ENCODE peak calls at places on chromosome X, in eight cellular contexts. D is HFF-Myc; S is NCI-H1092; I is ACHN; W is right lobe of liver; X is CD8-positive, alpha-beta T cell; K is NCI-H345; U is fibroblast of the conjunctiva. B is an unnamed sample.

GRCh38 chrX:51837926-51838325 is 55.5 kb upstream of the MAGED1 start:
- DNase-seq in D (peak; percentile 43), S (no peak), I (no peak), W (no peak), X (no peak), K (peak; percentile 7), U (peak; percentile 31), B (no peak)

GRCh38 chrX:69116077-69116476 is 49.2 kb downstream of the PJA1 start:
- DNase-seq in D (no peak), S (no peak), I (no peak), W (no peak), X (no peak), K (no peak), U (no peak), B (no peak)

GRCh38 chrX:13290891-13291614 is 28.8 kb downstream of the ATXN3L start:
- DNase-seq in D (no peak), S (no peak), I (no peak), W (no peak), X (no peak), K (no peak), U (no peak), B (no peak)

GRCh38 chrX:29488919-29489318 is 726.4 kb upstream of the MAGEB2 start:
- DNase-seq in D (no peak), S (no peak), I (no peak), W (no peak), X (no peak), K (no peak), U (no peak), B (no peak)

GRCh38 chrX:133638285-133638684 is 223.0 kb upstream of the GPC4 start:
- DNase-seq in D (no peak), S (no peak), I (no peak), W (no peak), X (no peak), K (no peak), U (no peak), B (no peak)

GRCh38 chrX:29281078-29281742 is 694.0 kb downstream of the IL1RAPL1 start:
- DNase-seq in D (no peak), S (no peak), I (no peak), W (no peak), X (no peak), K (no peak), U (no peak), B (no peak)

GRCh38 chrX:105282077-105282476 is 61.6 kb upstream of the TEX13A start:
- DNase-seq in D (no peak), S (no peak), I (no peak), W (no peak), X (no peak), K (no peak), U (no peak), B (peak; percentile 41)

GRCh38 chrX:41471786-41472185 is 24.6 kb downstream of the NYX start:
- DNase-seq in D (no peak), S (no peak), I (peak; percentile 57), W (no peak), X (no peak), K (no peak), U (no peak), B (no peak)

GRCh38 chrX:11272290-11272689 is 20.9 kb upstream of the AMELX start:
- DNase-seq in D (no peak), S (no peak), I (no peak), W (no peak), X (no peak), K (no peak), U (no peak), B (no peak)

GRCh38 chrX:108584617-108585211 is 145.1 kb downstream of the COL4A5 start:
- DNase-seq in D (no peak), S (no peak), I (peak; percentile 4), W (no peak), X (no peak), K (no peak), U (no peak), B (no peak)

GRCh38 chrX:75181721-75182120 is 25.6 kb upstream of the ABCB7 start:
- DNase-seq in D (no peak), S (no peak), I (peak; percentile 1), W (no peak), X (no peak), K (no peak), U (no peak), B (no peak)

GRCh38 chrX:69025802-69026301 is 139.4 kb downstream of the PJA1 start:
- DNase-seq in D (no peak), S (no peak), I (no peak), W (no peak), X (no peak), K (no peak), U (peak; percentile 24), B (no peak)

GRCh38 chrX:16144420-16144819 is 21.1 kb downstream of the GRPR start:
- DNase-seq in D (no peak), S (no peak), I (no peak), W (no peak), X (no peak), K (no peak), U (no peak), B (no peak)

GRCh38 chrX:75335127-75335458 is 61.2 kb downstream of the UPRT start:
- DNase-seq in D (no peak), S (no peak), I (no peak), W (no peak), X (no peak), K (no peak), U (no peak), B (no peak)

GRCh38 chrX:97000682-97001393 is 117.1 kb downstream of the RPA4 start:
- DNase-seq in D (no peak), S (no peak), I (no peak), W (no peak), X (no peak), K (no peak), U (no peak), B (no peak)

GRCh38 chrX:6917666-6918065 is 229.8 kb upstream of the STS start:
- DNase-seq in D (no peak), S (no peak), I (no peak), W (no peak), X (no peak), K (no peak), U (no peak), B (no peak)

GRCh38 chrX:48022740-48023139 is 16.0 kb downstream of the SPACA5 start:
- DNase-seq in D (no peak), S (no peak), I (no peak), W (no peak), X (no peak), K (no peak), U (no peak), B (no peak)

GRCh38 chrX:1601051-1601767 is 9.8 kb downstream of the AKAP17A start:
- DNase-seq in D (no peak), S (no peak), I (no peak), W (peak; percentile 47), X (no peak), K (no peak), U (no peak), B (no peak)

GRCh38 chrX:137565921-137566745 is at the start of gene ZIC3:
- DNase-seq in D (no peak), S (peak; percentile 25), I (no peak), W (peak; percentile 65), X (no peak), K (no peak), U (no peak), B (no peak)

GRCh38 chrX:155028192-155028591 is 1.5 kb downstream of the FUNDC2 start:
- DNase-seq in D (no peak), S (no peak), I (peak; percentile 0), W (no peak), X (no peak), K (no peak), U (no peak), B (no peak)

GRCh38 chrX:108704839-108705238 is 31.5 kb downstream of the IRS4 start:
- DNase-seq in D (no peak), S (no peak), I (no peak), W (no peak), X (no peak), K (no peak), U (no peak), B (no peak)

GRCh38 chrX:152819732-152820131 is 10.8 kb downstream of the CETN2 start:
- DNase-seq in D (no peak), S (no peak), I (no peak), W (no peak), X (no peak), K (no peak), U (no peak), B (no peak)

GRCh38 chrX:12292996-12293765 is 154.9 kb downstream of the FRMPD4 start:
- DNase-seq in D (no peak), S (no peak), I (no peak), W (no peak), X (no peak), K (no peak), U (no peak), B (no peak)

GRCh38 chrX:57595381-57595811 is 3.6 kb downstream of the ZXDB start:
- DNase-seq in D (peak; percentile 22), S (no peak), I (peak; percentile 8), W (no peak), X (no peak), K (no peak), U (peak; percentile 50), B (no peak)

GRCh38 chrX:47198026-47198686 is 4.5 kb downstream of the UBA1 start:
- DNase-seq in D (no peak), S (no peak), I (peak; percentile 7), W (no peak), X (no peak), K (no peak), U (no peak), B (no peak)

GRCh38 chrX:56219702-56220101 is 12.5 kb upstream of the KLF8 start:
- DNase-seq in D (no peak), S (no peak), I (peak; percentile 28), W (no peak), X (no peak), K (no peak), U (no peak), B (no peak)

GRCh38 chrX:13747836-13748235 is 13.3 kb downstream of the OFD1 start:
- DNase-seq in D (peak; percentile 11), S (no peak), I (peak; percentile 44), W (no peak), X (peak; percentile 41), K (no peak), U (peak; percentile 68), B (peak; percentile 29)

GRCh38 chrX:21798677-21799219 is 40.7 kb upstream of the MBTPS2 start:
- DNase-seq in D (no peak), S (peak; percentile 64), I (peak; percentile 51), W (no peak), X (no peak), K (peak; percentile 65), U (peak; percentile 6), B (no peak)

GRCh38 chrX:136250191-136251041 is 784 bp downstream of the MAP7D3 start:
- DNase-seq in D (no peak), S (no peak), I (peak; percentile 4), W (no peak), X (peak; percentile 11), K (no peak), U (no peak), B (no peak)

GRCh38 chrX:78514852-78515251 is 144.3 kb downstream of the RTL3 start:
- DNase-seq in D (no peak), S (no peak), I (no peak), W (no peak), X (no peak), K (no peak), U (no peak), B (no peak)

GRCh38 chrX:153818571-153819397 is 11.6 kb downstream of the PDZD4 start:
- DNase-seq in D (no peak), S (peak; percentile 50), I (peak; percentile 2), W (peak; percentile 34), X (peak; percentile 63), K (peak; percentile 64), U (no peak), B (no peak)

GRCh38 chrX:110795645-110796510 is at the start of gene CHRDL1:
- DNase-seq in D (no peak), S (peak; percentile 42), I (peak; percentile 59), W (peak; percentile 53), X (no peak), K (peak; percentile 47), U (no peak), B (no peak)

GRCh38 chrX:150324035-150324728 is 38.9 kb upstream of the MAMLD1 start:
- DNase-seq in D (peak; percentile 46), S (no peak), I (peak; percentile 44), W (no peak), X (no peak), K (no peak), U (peak; percentile 4), B (peak; percentile 36)

GRCh38 chrX:137052641-137053235 is 18.9 kb upstream of the GPR101 start:
- DNase-seq in D (no peak), S (peak; percentile 20), I (no peak), W (no peak), X (peak; percentile 17), K (peak; percentile 37), U (no peak), B (no peak)